ENCODE peak calls at places on chromosomes 7 and 10, in four cellular contexts. One of them, this sample, is unnamed.

GRCh38 chr7:26853788-26854393 is 10.5 kb downstream of the SKAP2 start:
- DNase-seq in RKO: peak
- DNase-seq in HT1080: peak
- DNase-seq in activated effector memory CD4-positive, alpha-beta T cell treated with anti-CD3 and anti-CD28 coated beads, Interleukin-2, amount 50 U/mL, for 16 hours: no peak
- DNase-seq in this sample: no peak

GRCh38 chr10:77177589-77177988 is 460.0 kb downstream of the KCNMA1 start:
- DNase-seq in RKO: no peak
- DNase-seq in HT1080: no peak
- DNase-seq in activated effector memory CD4-positive, alpha-beta T cell treated with anti-CD3 and anti-CD28 coated beads, Interleukin-2, amount 50 U/mL, for 16 hours: no peak
- DNase-seq in this sample: no peak

GRCh38 chr10:44995914-44996633 is 4.6 kb upstream of the ZNF22 start:
- DNase-seq in RKO: no peak
- DNase-seq in HT1080: no peak
- DNase-seq in activated effector memory CD4-positive, alpha-beta T cell treated with anti-CD3 and anti-CD28 coated beads, Interleukin-2, amount 50 U/mL, for 16 hours: no peak
- DNase-seq in this sample: no peak

GRCh38 chr10:114917927-114918672 is 19.9 kb upstream of the TRUB1 start:
- DNase-seq in RKO: no peak
- DNase-seq in HT1080: peak
- DNase-seq in activated effector memory CD4-positive, alpha-beta T cell treated with anti-CD3 and anti-CD28 coated beads, Interleukin-2, amount 50 U/mL, for 16 hours: no peak
- DNase-seq in this sample: no peak

GRCh38 chr7:55075464-55075971 is 56.7 kb downstream of the EGFR start:
- DNase-seq in RKO: no peak
- DNase-seq in HT1080: no peak
- DNase-seq in activated effector memory CD4-positive, alpha-beta T cell treated with anti-CD3 and anti-CD28 coated beads, Interleukin-2, amount 50 U/mL, for 16 hours: no peak
- DNase-seq in this sample: no peak

GRCh38 chr7:115224923-115225322 is 303.0 kb downstream of the MDFIC start:
- DNase-seq in RKO: no peak
- DNase-seq in HT1080: no peak
- DNase-seq in activated effector memory CD4-positive, alpha-beta T cell treated with anti-CD3 and anti-CD28 coated beads, Interleukin-2, amount 50 U/mL, for 16 hours: no peak
- DNase-seq in this sample: no peak

GRCh38 chr10:70652761-70653657 is 19.3 kb upstream of the ADAMTS14 start:
- DNase-seq in RKO: no peak
- DNase-seq in HT1080: peak
- DNase-seq in activated effector memory CD4-positive, alpha-beta T cell treated with anti-CD3 and anti-CD28 coated beads, Interleukin-2, amount 50 U/mL, for 16 hours: peak
- DNase-seq in this sample: no peak

GRCh38 chr10:122072491-122072890 is 83.5 kb downstream of the TACC2 start:
- DNase-seq in RKO: no peak
- DNase-seq in HT1080: no peak
- DNase-seq in activated effector memory CD4-positive, alpha-beta T cell treated with anti-CD3 and anti-CD28 coated beads, Interleukin-2, amount 50 U/mL, for 16 hours: peak
- DNase-seq in this sample: no peak

GRCh38 chr7:37344886-37345579 is 103.6 kb downstream of the ELMO1 start:
- DNase-seq in RKO: no peak
- DNase-seq in HT1080: no peak
- DNase-seq in activated effector memory CD4-positive, alpha-beta T cell treated with anti-CD3 and anti-CD28 coated beads, Interleukin-2, amount 50 U/mL, for 16 hours: no peak
- DNase-seq in this sample: no peak

GRCh38 chr10:8800426-8800825 is 745.9 kb downstream of the GATA3 start:
- DNase-seq in RKO: peak
- DNase-seq in HT1080: no peak
- DNase-seq in activated effector memory CD4-positive, alpha-beta T cell treated with anti-CD3 and anti-CD28 coated beads, Interleukin-2, amount 50 U/mL, for 16 hours: no peak
- DNase-seq in this sample: no peak

GRCh38 chr7:140605337-140605736 is 35.3 kb downstream of the DENND2A start:
- DNase-seq in RKO: no peak
- DNase-seq in HT1080: peak
- DNase-seq in activated effector memory CD4-positive, alpha-beta T cell treated with anti-CD3 and anti-CD28 coated beads, Interleukin-2, amount 50 U/mL, for 16 hours: no peak
- DNase-seq in this sample: peak

GRCh38 chr10:62554632-62555199 is 180.5 kb downstream of the ZNF365 start:
- DNase-seq in RKO: peak
- DNase-seq in HT1080: peak
- DNase-seq in activated effector memory CD4-positive, alpha-beta T cell treated with anti-CD3 and anti-CD28 coated beads, Interleukin-2, amount 50 U/mL, for 16 hours: no peak
- DNase-seq in this sample: no peak

GRCh38 chr7:23357190-23358093 is 58.3 kb downstream of the MALSU1 start:
- DNase-seq in RKO: peak
- DNase-seq in HT1080: peak
- DNase-seq in activated effector memory CD4-positive, alpha-beta T cell treated with anti-CD3 and anti-CD28 coated beads, Interleukin-2, amount 50 U/mL, for 16 hours: no peak
- DNase-seq in this sample: no peak

GRCh38 chr10:30701471-30702173 is 72.1 kb upstream of the LYZL2 start:
- DNase-seq in RKO: peak
- DNase-seq in HT1080: peak
- DNase-seq in activated effector memory CD4-positive, alpha-beta T cell treated with anti-CD3 and anti-CD28 coated beads, Interleukin-2, amount 50 U/mL, for 16 hours: peak
- DNase-seq in this sample: no peak

GRCh38 chr7:112271162-112271561 is 64.7 kb downstream of the ZNF277 start:
- DNase-seq in RKO: no peak
- DNase-seq in HT1080: no peak
- DNase-seq in activated effector memory CD4-positive, alpha-beta T cell treated with anti-CD3 and anti-CD28 coated beads, Interleukin-2, amount 50 U/mL, for 16 hours: no peak
- DNase-seq in this sample: no peak

GRCh38 chr7:106731207-106731606 is 70.2 kb upstream of the CCDC71L start:
- DNase-seq in RKO: no peak
- DNase-seq in HT1080: no peak
- DNase-seq in activated effector memory CD4-positive, alpha-beta T cell treated with anti-CD3 and anti-CD28 coated beads, Interleukin-2, amount 50 U/mL, for 16 hours: no peak
- DNase-seq in this sample: no peak

GRCh38 chr7:8221124-8221523 is 40.8 kb downstream of the ICA1 start:
- DNase-seq in RKO: no peak
- DNase-seq in HT1080: no peak
- DNase-seq in activated effector memory CD4-positive, alpha-beta T cell treated with anti-CD3 and anti-CD28 coated beads, Interleukin-2, amount 50 U/mL, for 16 hours: no peak
- DNase-seq in this sample: no peak

GRCh38 chr10:52197098-52197497 is 117.0 kb upstream of the DKK1 start:
- DNase-seq in RKO: no peak
- DNase-seq in HT1080: no peak
- DNase-seq in activated effector memory CD4-positive, alpha-beta T cell treated with anti-CD3 and anti-CD28 coated beads, Interleukin-2, amount 50 U/mL, for 16 hours: no peak
- DNase-seq in this sample: no peak

GRCh38 chr7:139109188-139109982 is at the start of gene ZC3HAV1:
- DNase-seq in RKO: peak
- DNase-seq in HT1080: peak
- DNase-seq in activated effector memory CD4-positive, alpha-beta T cell treated with anti-CD3 and anti-CD28 coated beads, Interleukin-2, amount 50 U/mL, for 16 hours: peak
- DNase-seq in this sample: peak

GRCh38 chr7:79593819-79594218 is 140.4 kb upstream of the MAGI2 start:
- DNase-seq in RKO: no peak
- DNase-seq in HT1080: no peak
- DNase-seq in activated effector memory CD4-positive, alpha-beta T cell treated with anti-CD3 and anti-CD28 coated beads, Interleukin-2, amount 50 U/mL, for 16 hours: no peak
- DNase-seq in this sample: no peak

This sample was measured in upper lobe of right lung.